ENCODE peak calls at places on chromosomes 1 and 21, in five cellular contexts. K is NCI-H345; D is WTC11; T is left kidney; F is stimulated activated CD8-positive, alpha-beta memory T cell treated with anti-CD3 and anti-CD28 coated beads, Interleukin-4, amount 100 ng/mL, for 24 hours. E is an unnamed sample.

GRCh38 chr1:14441302-14441741 is 157.2 kb upstream of the KAZN start:
- DNase-seq in K (no peak), D (no peak), T (no peak), F (no peak), E (no peak)

GRCh38 chr21:31781737-31782136 is 49.8 kb upstream of the SCAF4 start:
- DNase-seq in K (peak), D (no peak), T (peak), F (no peak), E (no peak)

GRCh38 chr1:240000634-240001033 is 91.0 kb upstream of the FMN2 start:
- DNase-seq in K (no peak), D (no peak), T (no peak), F (no peak), E (no peak)

GRCh38 chr1:64038965-64039926 is 164.2 kb upstream of the UBE2U start:
- DNase-seq in K (peak), D (peak), T (peak), F (no peak), E (no peak)

GRCh38 chr1:182193908-182194550 is 132.5 kb upstream of the ZNF648 start:
- DNase-seq in K (no peak), D (no peak), T (no peak), F (no peak), E (no peak)

GRCh38 chr1:15090373-15090772 is 63.2 kb upstream of the TMEM51 start:
- DNase-seq in K (peak), D (peak), T (peak), F (no peak), E (peak)

GRCh38 chr1:174968750-174969244 is 30.9 kb upstream of the CACYBP start:
- DNase-seq in K (no peak), D (no peak), T (peak), F (no peak), E (no peak)

GRCh38 chr1:31633117-31633516 is 11.6 kb downstream of the PEF1 start:
- DNase-seq in K (no peak), D (peak), T (no peak), F (peak), E (no peak)

GRCh38 chr1:5886541-5887435 is 105.4 kb downstream of the NPHP4 start:
- DNase-seq in K (no peak), D (no peak), T (no peak), F (no peak), E (no peak)

GRCh38 chr1:240496941-240497340 is 115.0 kb downstream of the GREM2 start:
- DNase-seq in K (no peak), D (no peak), T (no peak), F (no peak), E (no peak)

GRCh38 chr1:17059391-17060128 is 5.7 kb upstream of the SDHB start:
- DNase-seq in K (peak), D (peak), T (peak), F (no peak), E (peak)

GRCh38 chr1:3431266-3431665 is 23.2 kb upstream of the ARHGEF16 start:
- DNase-seq in K (no peak), D (peak), T (no peak), F (no peak), E (no peak)

GRCh38 chr1:170695955-170696590 is 32.1 kb downstream of the PRRX1 start:
- DNase-seq in K (no peak), D (no peak), T (no peak), F (no peak), E (no peak)

GRCh38 chr1:79353224-79353623 is 346.7 kb upstream of the ADGRL4 start:
- DNase-seq in K (no peak), D (no peak), T (peak), F (no peak), E (no peak)

GRCh38 chr1:212286437-212287131 is 1.4 kb downstream of the PPP2R5A start:
- DNase-seq in K (peak), D (no peak), T (no peak), F (no peak), E (no peak)

GRCh38 chr1:204405988-204406387 is 5.6 kb downstream of the PPP1R15B start:
- DNase-seq in K (no peak), D (no peak), T (no peak), F (no peak), E (no peak)

GRCh38 chr21:38984982-38985422 is 179.3 kb downstream of the ETS2 start:
- DNase-seq in K (no peak), D (no peak), T (peak), F (no peak), E (peak)

E was measured in stimulated activated naive B cell treated with anti-CD40 and anti-IgM and Interleukin-4, amounts not matched to agents 10 μg/mL and 1 μg/mL and 100 μg/mL, for 72 hours.